ENCODE peak calls at places on chromosomes 2 and 18, in six cellular contexts. K, R, U, M, A and Y are unnamed samples.

GRCh38 chr2:43239981-43240761 is 13.8 kb upstream of the ZFP36L2 start:
- DNase-seq in K (no peak), R (no peak), U (no peak), M (no peak), A (no peak), Y (no peak)

GRCh38 chr2:160565099-160565498 is 71.5 kb upstream of the RBMS1 start:
- DNase-seq in K (no peak), R (no peak), U (no peak), M (no peak), A (no peak), Y (no peak)

GRCh38 chr2:223591596-223591995 is 10.6 kb downstream of the SCG2 start:
- DNase-seq in K (no peak), R (no peak), U (peak), M (no peak), A (no peak), Y (no peak)

GRCh38 chr2:6370753-6371152 is 495.0 kb downstream of the CMPK2 start:
- DNase-seq in K (no peak), R (no peak), U (peak), M (no peak), A (no peak), Y (no peak)

GRCh38 chr2:14910659-14911058 is 278.1 kb downstream of the LRATD1 start:
- DNase-seq in K (no peak), R (no peak), U (no peak), M (no peak), A (no peak), Y (no peak)

GRCh38 chr2:145729481-145729880 is 1209.6 kb upstream of the ZEB2 start:
- DNase-seq in K (no peak), R (no peak), U (no peak), M (no peak), A (no peak), Y (no peak)

GRCh38 chr2:43206602-43207001 is 19.8 kb downstream of the ZFP36L2 start:
- DNase-seq in K (no peak), R (no peak), U (no peak), M (no peak), A (no peak), Y (no peak)

GRCh38 chr2:51120754-51121280 is 88.9 kb upstream of the NRXN1 start:
- DNase-seq in K (no peak), R (no peak), U (no peak), M (no peak), A (no peak), Y (no peak)

GRCh38 chr2:120594856-120595685 is 140.6 kb upstream of the GLI2 start:
- DNase-seq in K (no peak), R (no peak), U (no peak), M (peak), A (no peak), Y (peak)

GRCh38 chr2:27024188-27024587 is 8.6 kb upstream of the TMEM214 start:
- DNase-seq in K (no peak), R (no peak), U (no peak), M (peak), A (no peak), Y (no peak)

GRCh38 chr2:60735496-60736250 is 20.4 kb upstream of the PAPOLG start:
- DNase-seq in K (no peak), R (no peak), U (peak), M (no peak), A (no peak), Y (peak)

GRCh38 chr2:43269706-43270105 is 43.3 kb upstream of the ZFP36L2 start:
- DNase-seq in K (peak), R (peak), U (peak), M (no peak), A (no peak), Y (no peak)

GRCh38 chr18:67525328-67526110 is 9.0 kb upstream of the DSEL start:
- DNase-seq in K (peak), R (no peak), U (peak), M (peak), A (peak), Y (peak)

GRCh38 chr2:121038031-121038430 is 247.0 kb downstream of the TFCP2L1 start:
- DNase-seq in K (no peak), R (no peak), U (no peak), M (no peak), A (no peak), Y (no peak)

GRCh38 chr18:61852496-61852895 is 40.3 kb downstream of the RNF152 start:
- DNase-seq in K (no peak), R (no peak), U (peak), M (no peak), A (no peak), Y (no peak)

GRCh38 chr2:101540518-101540917 is 65.6 kb upstream of the RFX8 start:
- DNase-seq in K (no peak), R (no peak), U (peak), M (no peak), A (no peak), Y (peak)

GRCh38 chr2:221502270-221502973 is 69.7 kb downstream of the EPHA4 start:
- DNase-seq in K (no peak), R (no peak), U (peak), M (no peak), A (no peak), Y (no peak)

GRCh38 chr2:207042155-207042554 is 102.8 kb downstream of the CPO start:
- DNase-seq in K (no peak), R (no peak), U (no peak), M (no peak), A (peak), Y (no peak)

GRCh38 chr2:128594953-128595677 is 276.4 kb upstream of the HS6ST1 start:
- DNase-seq in K (peak), R (no peak), U (no peak), M (no peak), A (no peak), Y (no peak)

GRCh38 chr2:8030694-8031303 is 651.1 kb upstream of the ID2 start:
- DNase-seq in K (no peak), R (no peak), U (peak), M (no peak), A (no peak), Y (no peak)

GRCh38 chr2:136247204-136247990 is 129.4 kb upstream of the CXCR4 start:
- DNase-seq in K (no peak), R (no peak), U (no peak), M (no peak), A (no peak), Y (no peak)

GRCh38 chr2:144330951-144331651 is 188.8 kb downstream of the ZEB2 start:
- DNase-seq in K (no peak), R (no peak), U (peak), M (no peak), A (no peak), Y (no peak)

GRCh38 chr2:150548527-150548926 is 61.1 kb upstream of the RND3 start:
- DNase-seq in K (no peak), R (no peak), U (peak), M (peak), A (no peak), Y (no peak)

GRCh38 chr2:9174771-9175441 is 31.7 kb upstream of the ASAP2 start:
- DNase-seq in K (no peak), R (no peak), U (peak), M (no peak), A (peak), Y (peak)

GRCh38 chr2:26941486-26941885 is 29.0 kb upstream of the MAPRE3 start:
- DNase-seq in K (no peak), R (no peak), U (peak), M (no peak), A (no peak), Y (no peak)

GRCh38 chr2:96953611-96954489 is 32.5 kb downstream of the FAM178B start:
- DNase-seq in K (no peak), R (no peak), U (no peak), M (no peak), A (no peak), Y (no peak)

GRCh38 chr2:112829247-112829646 is 7.3 kb downstream of the IL1B start:
- DNase-seq in K (no peak), R (no peak), U (no peak), M (no peak), A (no peak), Y (no peak)

GRCh38 chr2:3379647-3380534 is at the start of gene TRAPPC12:
- DNase-seq in K (peak), R (peak), U (peak), M (peak), A (peak), Y (peak)

GRCh38 chr2:12649602-12650400 is 66.9 kb upstream of the TRIB2 start:
- DNase-seq in K (peak), R (no peak), U (no peak), M (no peak), A (no peak), Y (no peak)

GRCh38 chr2:190765386-190766173 is 115.0 kb upstream of the GLS start:
- DNase-seq in K (no peak), R (no peak), U (peak), M (no peak), A (peak), Y (no peak)

GRCh38 chr18:49094136-49094535 is 143.4 kb upstream of the SMAD7 start:
- DNase-seq in K (no peak), R (no peak), U (peak), M (no peak), A (no peak), Y (no peak)

GRCh38 chr18:49098386-49098785 is 147.6 kb upstream of the SMAD7 start:
- DNase-seq in K (no peak), R (no peak), U (peak), M (no peak), A (no peak), Y (no peak)

GRCh38 chr18:49100226-49100968 is 149.6 kb upstream of the SMAD7 start:
- DNase-seq in K (no peak), R (no peak), U (peak), M (no peak), A (no peak), Y (peak)

GRCh38 chr18:49094979-49095632 is 144.3 kb upstream of the SMAD7 start:
- DNase-seq in K (no peak), R (no peak), U (peak), M (peak), A (peak), Y (no peak)

GRCh38 chr18:49096021-49096420 is 145.3 kb upstream of the SMAD7 start:
- DNase-seq in K (no peak), R (no peak), U (peak), M (peak), A (no peak), Y (no peak)
- TF ChIP-seq CTCF in K (no peak), R (no peak), U (no peak), M (no peak), A (no peak), Y (no peak)

GRCh38 chr2:237966565-237967462 is at the start of gene UBE2F:
- DNase-seq in K (peak), R (peak), U (peak), M (peak), A (peak), Y (peak)

GRCh38 chr2:237967463-237967871 is 653 bp downstream of the UBE2F start:
- DNase-seq in K (peak), R (no peak), U (peak), M (no peak), A (no peak), Y (peak)

GRCh38 chr2:237966250-237966564 is 607 bp upstream of the UBE2F start:
- DNase-seq in K (no peak), R (no peak), U (no peak), M (no peak), A (no peak), Y (no peak)

GRCh38 chr2:237964578-237965404 is 2.0 kb upstream of the UBE2F start:
- DNase-seq in K (no peak), R (no peak), U (peak), M (no peak), A (no peak), Y (no peak)

GRCh38 chr2:237968048-237968862 is 1.4 kb downstream of the UBE2F start:
- DNase-seq in K (no peak), R (no peak), U (peak), M (peak), A (peak), Y (no peak)
- TF ChIP-seq CTCF in K (no peak), R (no peak), U (no peak), M (no peak), A (no peak), Y (no peak)

GRCh38 chr2:178827111-178827510 is 19.9 kb upstream of the TTN start:
- DNase-seq in K (no peak), R (no peak), U (no peak), M (no peak), A (no peak), Y (no peak)

GRCh38 chr2:178827739-178828487 is 20.7 kb upstream of the TTN start:
- DNase-seq in K (no peak), R (no peak), U (no peak), M (no peak), A (no peak), Y (no peak)

GRCh38 chr2:178824181-178824580 is 17.0 kb upstream of the TTN start:
- DNase-seq in K (no peak), R (no peak), U (no peak), M (no peak), A (no peak), Y (no peak)

GRCh38 chr2:178828496-178828895 is 21.3 kb upstream of the TTN start:
- DNase-seq in K (no peak), R (no peak), U (no peak), M (no peak), A (no peak), Y (no peak)

DNA sequence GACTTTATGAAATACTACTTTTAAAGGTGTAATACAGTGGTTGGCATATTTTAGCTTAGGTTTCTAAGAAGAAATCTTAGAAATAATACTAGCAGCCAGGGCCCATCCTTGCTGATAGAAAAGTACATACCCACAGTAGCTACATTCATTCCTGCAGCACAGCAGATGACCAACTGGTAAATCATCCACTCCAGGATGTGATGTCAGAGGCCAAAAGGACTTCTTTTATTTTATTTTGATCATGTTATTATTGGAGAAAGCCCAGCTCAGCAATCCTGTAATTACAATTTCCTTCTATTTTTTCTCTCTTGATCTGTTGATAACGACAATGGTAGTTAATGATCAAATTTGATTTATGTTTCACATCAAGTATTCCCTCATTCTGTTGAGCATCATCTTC is 18.0 kb upstream of the TTN start:
- DNase-seq in K (no peak), R (no peak), U (peak), M (no peak), A (no peak), Y (no peak)
- TF ChIP-seq CTCF in K (no peak), R (no peak), U (no peak), M (no peak), A (no peak), Y (no peak)

GRCh38 chr2:63194175-63194574 is 143.5 kb downstream of the OTX1 start:
- DNase-seq in K (no peak), R (no peak), U (no peak), M (no peak), A (no peak), Y (no peak)

GRCh38 chr2:63192889-63193778 is 142.5 kb downstream of the OTX1 start:
- DNase-seq in K (no peak), R (no peak), U (no peak), M (peak), A (no peak), Y (no peak)

GRCh38 chr2:63186331-63186730 is 135.7 kb downstream of the OTX1 start:
- DNase-seq in K (no peak), R (no peak), U (no peak), M (no peak), A (no peak), Y (no peak)

GRCh38 chr2:63192169-63192888 is 141.7 kb downstream of the OTX1 start:
- DNase-seq in K (no peak), R (no peak), U (no peak), M (no peak), A (no peak), Y (no peak)

GRCh38 chr2:63189026-63189425 is 138.4 kb downstream of the OTX1 start:
- DNase-seq in K (no peak), R (no peak), U (peak), M (peak), A (peak), Y (peak)
- TF ChIP-seq CTCF in K (peak), R (no peak), U (peak), M (peak), A (peak), Y (peak)

GRCh38 chr2:20638014-20638413 is 12.9 kb downstream of the HS1BP3 start:
- DNase-seq in K (no peak), R (no peak), U (no peak), M (no peak), A (no peak), Y (no peak)
- TF ChIP-seq CTCF in K (no peak), R (no peak), U (no peak), M (no peak), A (no peak), Y (no peak)

GRCh38 chr2:19349911-19350677 is 8.3 kb downstream of the OSR1 start:
- DNase-seq in K (no peak), R (no peak), U (peak), M (peak), A (no peak), Y (peak)
- TF ChIP-seq CTCF in K (peak), R (no peak), U (peak), M (peak), A (peak), Y (peak)

GRCh38 chr2:24469148-24469547 is 21.9 kb upstream of the NCOA1 start:
- DNase-seq in K (no peak), R (no peak), U (no peak), M (no peak), A (no peak), Y (no peak)
- TF ChIP-seq CTCF in K (no peak), R (no peak), U (no peak), M (no peak), A (no peak), Y (no peak)

DNA sequence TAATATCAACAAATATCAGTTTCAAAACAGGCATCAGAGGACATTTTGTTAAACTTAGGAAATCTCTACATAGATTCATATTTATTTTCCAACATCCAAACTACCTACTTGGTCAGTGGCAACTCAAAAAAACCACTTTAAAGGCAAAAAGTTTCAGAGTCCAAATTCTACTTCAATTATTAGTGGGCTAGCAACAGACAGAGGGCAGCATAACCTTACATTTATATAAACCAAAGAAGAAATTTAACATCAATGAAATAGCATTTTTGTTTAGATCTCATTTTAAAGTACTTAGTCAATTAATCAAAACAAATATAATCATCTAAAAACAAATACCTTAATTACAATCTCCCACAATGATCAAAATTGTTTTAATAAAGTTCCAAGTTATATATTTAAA is 33.3 kb downstream of the RTTN start:
- DNase-seq in K (no peak), R (no peak), U (peak), M (peak), A (no peak), Y (no peak)
- TF ChIP-seq CTCF in K (no peak), R (no peak), U (peak), M (peak), A (peak), Y (peak)